ENCODE peak calls at places on chromosome 19, in six cellular contexts. P is GM12891, E is cardiac septum, W is T-helper 1 cell, H is COR-L47, Z is neuronal stem cell. A is an unnamed sample.

GRCh38 chr19:55459950-55460657 is 1.3 kb downstream of the ISOC2 start:
- DNase-seq in P (no peak), W (no peak), E (no peak), H (no peak), Z (no peak), A (no peak)

GRCh38 chr19:16654621-16655020 is 5.3 kb downstream of the SMIM7 start:
- DNase-seq in H (no peak), P (no peak), W (no peak), E (no peak), Z (no peak), A (peak)

GRCh38 chr19:8905342-8905741 is 73.2 kb downstream of the MBD3L1 start:
- DNase-seq in P (no peak), Z (no peak), E (no peak), H (no peak), W (no peak), A (no peak)

GRCh38 chr19:46860846-46861690 is at the start of gene ARHGAP35:
- DNase-seq in P (peak), Z (no peak), W (peak), E (no peak), H (no peak), A (peak)

GRCh38 chr19:23817519-23817918 is 58.8 kb upstream of the ZNF681 start:
- DNase-seq in W (no peak), P (no peak), H (peak), Z (no peak), E (no peak), A (peak)

GRCh38 chr19:35932291-35932936 is 3.8 kb upstream of the LRFN3 start:
- DNase-seq in E (no peak), Z (no peak), P (no peak), W (no peak), H (no peak), A (peak)

GRCh38 chr19:49400034-49400433 is 12.0 kb downstream of the KASH5 start:
- DNase-seq in W (no peak), E (no peak), Z (no peak), P (no peak), H (no peak), A (no peak)

GRCh38 chr19:38841787-38842438 is 7.9 kb downstream of the HNRNPL start:
- DNase-seq in P (no peak), W (peak), Z (no peak), E (no peak), H (no peak), A (no peak)

GRCh38 chr19:4493929-4494690 is 22.0 kb downstream of the HDGFL2 start:
- DNase-seq in P (no peak), W (no peak), Z (no peak), E (no peak), H (no peak), A (no peak)

GRCh38 chr19:18486746-18487145 is 35.1 kb downstream of the ELL start:
- DNase-seq in Z (no peak), H (no peak), W (no peak), P (no peak), E (no peak), A (no peak)

GRCh38 chr19:1027020-1027952 is 878 bp downstream of the CNN2 start:
- DNase-seq in Z (peak), W (no peak), H (no peak), E (no peak), P (no peak), A (peak)

GRCh38 chr19:46992699-46993535 is 26.7 kb upstream of the NPAS1 start:
- DNase-seq in P (no peak), H (no peak), Z (no peak), W (no peak), E (no peak), A (no peak)

GRCh38 chr19:15251749-15252397 is 19.6 kb upstream of the EPHX3 start:
- DNase-seq in E (peak), H (no peak), P (no peak), Z (peak), W (no peak), A (peak)

GRCh38 chr19:29831041-29831548 is 19.3 kb downstream of the CCNE1 start:
- DNase-seq in Z (no peak), E (no peak), P (no peak), H (no peak), W (peak), A (no peak)

GRCh38 chr19:52936151-52936957 is 13.1 kb upstream of the ZNF888 start:
- DNase-seq in Z (no peak), W (no peak), P (no peak), H (no peak), E (no peak), A (no peak)

GRCh38 chr19:19409235-19410030 is 4.0 kb downstream of the GATAD2A start:
- DNase-seq in H (no peak), E (no peak), P (no peak), Z (no peak), W (no peak), A (no peak)

GRCh38 chr19:39847525-39847924 is 1.3 kb upstream of the FBL start:
- DNase-seq in W (no peak), P (no peak), E (no peak), Z (no peak), H (no peak), A (no peak)

GRCh38 chr19:57279418-57280164 is 694 bp upstream of the ZNF460 start:
- DNase-seq in Z (peak), E (peak), H (peak), P (peak), W (peak), A (peak)

GRCh38 chr19:29812881-29813275 is 1.1 kb downstream of the CCNE1 start:
- DNase-seq in P (no peak), Z (no peak), E (no peak), H (no peak), W (no peak), A (no peak)

GRCh38 chr19:13926715-13927114 is 11.5 kb downstream of the PODNL1 start:
- DNase-seq in E (no peak), H (no peak), Z (no peak), P (no peak), W (no peak), A (no peak)

GRCh38 chr19:6020972-6021805 is 43.2 kb upstream of the RANBP3 start:
- DNase-seq in Z (no peak), P (no peak), E (no peak), H (peak), W (no peak), A (no peak)

GRCh38 chr19:21569497-21569870 is 64.1 kb downstream of the ZNF429 start:
- DNase-seq in E (no peak), Z (no peak), H (no peak), P (no peak), W (peak), A (peak)

GRCh38 chr19:35154535-35155406 is at the start of gene FXYD5:
- DNase-seq in W (peak), P (peak), Z (no peak), H (no peak), E (peak), A (peak)

GRCh38 chr19:54653181-54653809 is 9.5 kb upstream of the LILRB4 start:
- DNase-seq in Z (no peak), E (no peak), W (no peak), H (no peak), P (no peak), A (peak)

GRCh38 chr19:1098177-1099051 is 3.2 kb upstream of the POLR2E start:
- DNase-seq in E (no peak), Z (no peak), W (no peak), P (no peak), H (no peak), A (no peak)